ENCODE peak calls at places on chromosome 22, in four cellular contexts. E is hepatocyte, P is stomach, K is A549. U is an unnamed sample.
A peak's percentile ranks its signal among the peaks of the same experiment; 100 is the strongest.

GRCh38 chr22:38327805-38328204 is 10.6 kb upstream of the CSNK1E start:
- DNase-seq in P (no peak), E (no peak), K (no peak), U (no peak)

GRCh38 chr22:36022162-36022561 is 6.5 kb downstream of the RBFOX2 start:
- DNase-seq in E (no peak), K (no peak), P (no peak), U (no peak)

GRCh38 chr22:22195265-22196017 is 49.1 kb upstream of the VPREB1 start:
- DNase-seq in K (peak; percentile 64), P (peak; percentile 83), E (peak; percentile 92), U (peak; percentile 83)

GRCh38 chr22:48864748-48865147 is 962.9 kb downstream of the BRD1 start:
- DNase-seq in E (no peak), K (no peak), P (no peak), U (peak; percentile 27)

GRCh38 chr22:37959231-37959825 is 5.8 kb downstream of the POLR2F start:
- DNase-seq in P (no peak), K (no peak), E (no peak), U (no peak)

GRCh38 chr22:49760280-49760629 is 67.4 kb downstream of the BRD1 start:
- DNase-seq in E (no peak), P (no peak), K (no peak), U (no peak)

GRCh38 chr22:35561796-35562526 is 21.3 kb downstream of the RASD2 start:
- DNase-seq in E (peak; percentile 60), P (no peak), K (peak; percentile 66), U (no peak)

GRCh38 chr22:45051419-45051818 is 41.6 kb upstream of the PHF21B start:
- DNase-seq in E (no peak), P (no peak), K (no peak), U (no peak)

GRCh38 chr22:33063611-33064010 is 5.4 kb upstream of the SYN3 start:
- DNase-seq in E (no peak), P (no peak), K (no peak), U (no peak)

GRCh38 chr22:32803020-32803758 is 1.7 kb downstream of the TIMP3 start:
- DNase-seq in K (no peak), P (no peak), E (no peak), U (no peak)

GRCh38 chr22:23204541-23205157 is 24.3 kb downstream of the BCR start:
- DNase-seq in E (no peak), P (peak; percentile 77), K (no peak), U (no peak)

GRCh38 chr22:19448076-19448607 is 631 bp upstream of the C22orf39 start:
- DNase-seq in E (peak; percentile 72), P (peak; percentile 28), K (peak; percentile 39), U (peak; percentile 77)

GRCh38 chr22:22821340-22821739 is 66.3 kb upstream of the IGLL5 start:
- DNase-seq in P (no peak), E (no peak), K (no peak), U (no peak)

GRCh38 chr22:26273011-26273675 is 103.9 kb downstream of the SEZ6L start:
- DNase-seq in P (no peak), K (no peak), E (no peak), U (no peak)

GRCh38 chr22:32103648-32104326 is 55.3 kb downstream of the C22orf42 start:
- DNase-seq in K (no peak), E (no peak), P (no peak), U (no peak)

GRCh38 chr22:22984967-22985366 is 85.4 kb upstream of the GNAZ start:
- DNase-seq in P (no peak), K (no peak), E (no peak), U (no peak)

GRCh38 chr22:36435516-36436415 is 45.7 kb downstream of the TXN2 start:
- DNase-seq in P (peak; percentile 82), K (no peak), E (peak; percentile 69), U (peak; percentile 68)

GRCh38 chr22:22691716-22692701 is 47.6 kb downstream of the GGTLC2 start:
- DNase-seq in P (no peak), E (peak; percentile 54), K (no peak), U (no peak)

GRCh38 chr22:26894766-26895485 is 237.5 kb downstream of the MIAT start:
- DNase-seq in K (peak; percentile 82), E (peak; percentile 73), P (no peak), U (no peak)

GRCh38 chr22:39242809-39243442 is 1.9 kb downstream of the PDGFB start:
- DNase-seq in E (peak; percentile 79), P (peak; percentile 73), K (no peak), U (no peak)

GRCh38 chr22:35452351-35452781 is 52.4 kb downstream of the MCM5 start:
- DNase-seq in K (no peak), P (peak; percentile 86), E (no peak), U (peak; percentile 82)

GRCh38 chr22:21990449-21991308 is 8.1 kb upstream of the TOP3B start:
- DNase-seq in E (no peak), K (no peak), P (no peak), U (no peak)

GRCh38 chr22:38950527-38951111 is 6.8 kb upstream of the APOBEC3A start:
- DNase-seq in E (no peak), P (no peak), K (no peak), U (peak; percentile 36)

GRCh38 chr22:44261861-44262595 is 50.7 kb downstream of the SHISAL1 start:
- DNase-seq in K (no peak), P (no peak), E (no peak), U (no peak)

GRCh38 chr22:38412435-38413084 is 42.4 kb downstream of the KCNJ4 start:
- DNase-seq in E (peak; percentile 5), P (no peak), K (peak; percentile 40), U (no peak)

GRCh38 chr22:17778412-17778976 is 4.2 kb upstream of the BID start:
- DNase-seq in P (no peak), E (no peak), K (no peak), U (no peak)

GRCh38 chr22:17774928-17775675 is 833 bp upstream of the BID start:
- DNase-seq in P (no peak), K (no peak), E (no peak), U (peak; percentile 34)

GRCh38 chr22:17775781-17776470 is 1.7 kb upstream of the BID start:
- DNase-seq in P (no peak), K (no peak), E (no peak), U (no peak)

GRCh38 chr22:17777717-17778044 is 3.4 kb upstream of the BID start:
- DNase-seq in E (no peak), P (no peak), K (no peak), U (no peak)

GRCh38 chr22:17777005-17777716 is 2.9 kb upstream of the BID start:
- DNase-seq in K (no peak), P (peak; percentile 55), E (no peak), U (no peak)
- H3K4me1 ChIP-seq in K (peaks cover 34% of the 10 kb centered on the region), P (peaks cover 45% of the 10 kb centered on the region), E (peaks cover 11% of the 10 kb centered on the region), U (peaks cover 47% of the 10 kb centered on the region)

GRCh38 chr22:24392218-24392931 is 35.0 kb upstream of the ADORA2A start:
- DNase-seq in E (no peak), P (no peak), K (no peak), U (no peak)
- H3K4me1 ChIP-seq in E (peaks cover 17% of the 10 kb centered on the region), P (peaks cover 8% of the 10 kb centered on the region), K (no peaks in the 10 kb centered on the region), U (no peaks in the 10 kb centered on the region)

GRCh38 chr22:29383740-29384139 is 4.6 kb downstream of the AP1B1 start:
- DNase-seq in P (no peak), K (no peak), E (no peak), U (no peak)
- H3K4me1 ChIP-seq in P (peaks cover 68% of the 10 kb centered on the region), K (peaks cover 19% of the 10 kb centered on the region), E (peaks cover 60% of the 10 kb centered on the region), U (peaks cover 74% of the 10 kb centered on the region)

GRCh38 chr22:46577361-46578249 is 40.2 kb upstream of the CELSR1 start:
- DNase-seq in E (peak; percentile 33), P (no peak), K (no peak), U (peak; percentile 69)

GRCh38 chr22:46578824-46579561 is 41.2 kb upstream of the GRAMD4 start:
- DNase-seq in E (peak; percentile 56), K (no peak), P (peak; percentile 57), U (peak; percentile 70)

GRCh38 chr22:46579751-46580449 is 40.3 kb upstream of the GRAMD4 start:
- DNase-seq in K (no peak), P (no peak), E (peak; percentile 8), U (peak; percentile 45)

GRCh38 chr22:46576556-46577351 is 39.3 kb upstream of the CELSR1 start:
- DNase-seq in P (peak; percentile 68), E (peak; percentile 87), K (peak; percentile 23), U (peak; percentile 64)

GRCh38 chr22:46578251-46578823 is 40.9 kb upstream of the CELSR1 start:
- DNase-seq in K (no peak), E (peak; percentile 8), P (no peak), U (no peak)
- H3K4me1 ChIP-seq in K (peaks cover 50% of the 10 kb centered on the region), E (peaks cover 65% of the 10 kb centered on the region), P (peaks cover 90% of the 10 kb centered on the region), U (peaks cover 71% of the 10 kb centered on the region)

DNA sequence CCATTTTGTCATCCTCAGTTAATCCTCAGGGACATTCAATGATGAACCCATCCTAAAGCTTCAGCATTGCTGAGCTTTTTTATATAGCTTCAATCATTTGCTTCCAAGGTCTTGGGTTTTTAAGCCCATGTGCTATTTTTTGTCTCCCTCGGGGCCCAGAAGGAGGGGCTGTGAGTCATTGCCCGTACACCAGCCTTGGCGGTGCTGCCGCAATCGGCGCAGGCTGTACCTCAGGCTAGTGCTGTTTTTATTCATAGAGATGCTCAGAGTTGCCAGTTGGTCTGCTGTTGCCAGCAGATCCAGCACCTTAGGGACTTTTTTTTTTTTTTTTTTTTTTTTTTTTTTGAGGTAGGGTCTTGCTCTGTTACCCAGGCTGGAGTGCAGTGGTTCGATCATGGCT is 35.5 kb downstream of the ACO2 start:
- DNase-seq in P (no peak), K (no peak), E (no peak), U (no peak)
- H3K4me1 ChIP-seq in P (no peaks in the 10 kb centered on the region), K (no peaks in the 10 kb centered on the region), E (no peaks in the 10 kb centered on the region), U (no peaks in the 10 kb centered on the region)